ENCODE peak calls at places on chromosomes 6 and 20, in nine cellular contexts. F, B, Z, Q, Y, I, V, E and N are unnamed samples.
A peak's percentile ranks its signal among the peaks of the same experiment; 100 is the strongest.

GRCh38 chr6:22877946-22878705 is 308.8 kb downstream of the HDGFL1 start:
- DNase-seq in F (no peak), B (no peak), Z (no peak), Q (peak; percentile 88), Y (no peak), I (no peak), V (no peak), E (no peak), N (no peak)

GRCh38 chr6:10465633-10466499 is 51.0 kb upstream of the TFAP2A start:
- DNase-seq in F (no peak), B (peak; percentile 65), Z (peak; percentile 43), Q (peak; percentile 93), Y (no peak), I (no peak), V (peak; percentile 54), E (peak; percentile 71), N (no peak)

GRCh38 chr6:20991910-20992309 is 457.7 kb downstream of the CDKAL1 start:
- DNase-seq in F (no peak), B (no peak), Z (no peak), Q (no peak), Y (no peak), I (no peak), V (no peak), E (no peak), N (no peak)

GRCh38 chr20:617934-618690 is 8.0 kb upstream of the TCF15 start:
- DNase-seq in F (no peak), B (no peak), Z (no peak), Q (no peak), Y (no peak), I (no peak), V (no peak), E (no peak), N (no peak)

GRCh38 chr6:69894578-69895347 is 28.4 kb downstream of the COL19A1 start:
- DNase-seq in F (no peak), B (no peak), Z (no peak), Q (no peak), Y (no peak), I (no peak), V (no peak), E (no peak), N (no peak)

GRCh38 chr6:24883618-24884017 is 52.1 kb downstream of the RIPOR2 start:
- DNase-seq in F (no peak), B (no peak), Z (no peak), Q (no peak), Y (no peak), I (no peak), V (no peak), E (no peak), N (no peak)

GRCh38 chr20:34268851-34269668 is 27.8 kb downstream of the ASIP start:
- DNase-seq in F (peak; percentile 48), B (no peak), Z (peak; percentile 31), Q (peak; percentile 70), Y (no peak), I (peak; percentile 80), V (no peak), E (no peak), N (no peak)

GRCh38 chr6:34990971-34991560 is 102.0 kb downstream of the ANKS1A start:
- DNase-seq in F (no peak), B (no peak), Z (no peak), Q (no peak), Y (no peak), I (no peak), V (no peak), E (no peak), N (no peak)

GRCh38 chr6:157791461-157791860 is 31.6 kb upstream of the SNX9 start:
- DNase-seq in F (no peak), B (no peak), Z (peak; percentile 49), Q (no peak), Y (no peak), I (no peak), V (no peak), E (no peak), N (no peak)

GRCh38 chr6:169048806-169049205 is 204.8 kb downstream of the THBS2 start:
- DNase-seq in F (no peak), B (no peak), Z (no peak), Q (no peak), Y (peak; percentile 87), I (no peak), V (no peak), E (no peak), N (no peak)

GRCh38 chr6:89073014-89073620 is 7.4 kb upstream of the PNRC1 start:
- DNase-seq in F (no peak), B (no peak), Z (no peak), Q (no peak), Y (no peak), I (no peak), V (no peak), E (peak; percentile 51), N (no peak)

GRCh38 chr6:87588756-87589407 is 905 bp downstream of the RARS2 start:
- DNase-seq in F (no peak), B (no peak), Z (no peak), Q (no peak), Y (no peak), I (no peak), V (no peak), E (no peak), N (no peak)

GRCh38 chr6:161215876-161216615 is 57.8 kb downstream of the AGPAT4 start:
- DNase-seq in F (no peak), B (no peak), Z (no peak), Q (no peak), Y (no peak), I (no peak), V (no peak), E (no peak), N (no peak)

GRCh38 chr20:32052090-32052791 is at the start of gene HCK:
- DNase-seq in F (peak; percentile 48), B (no peak), Z (peak; percentile 29), Q (peak; percentile 79), Y (no peak), I (no peak), V (peak; percentile 57), E (no peak), N (no peak)

GRCh38 chr6:24824142-24824755 is 25.5 kb upstream of the ARMH2 start:
- DNase-seq in F (no peak), B (no peak), Z (no peak), Q (no peak), Y (no peak), I (no peak), V (no peak), E (no peak), N (no peak)

GRCh38 chr6:130460934-130461333 is 95.1 kb downstream of the TMEM200A start:
- DNase-seq in F (no peak), B (no peak), Z (no peak), Q (no peak), Y (no peak), I (no peak), V (no peak), E (no peak), N (no peak)

GRCh38 chr6:163579111-163579879 is 164.8 kb downstream of the QKI start:
- DNase-seq in F (no peak), B (no peak), Z (no peak), Q (peak; percentile 51), Y (no peak), I (no peak), V (no peak), E (peak; percentile 70), N (no peak)

GRCh38 chr6:41462980-41463930 is 82.9 kb upstream of the FOXP4 start:
- DNase-seq in F (no peak), B (peak; percentile 27), Z (peak; percentile 85), Q (peak; percentile 59), Y (no peak), I (no peak), V (peak; percentile 83), E (peak; percentile 89), N (peak; percentile 83)
- TF ChIP-seq POLR2AphosphoS5 in F (no peak), B (no peak), Z (no peak), Q (no peak), Y (no peak), I (no peak), V (no peak), E (no peak), N (no peak)

GRCh38 chr6:2554651-2555050 is 196.1 kb downstream of the MYLK4 start:
- DNase-seq in F (no peak), B (no peak), Z (no peak), Q (no peak), Y (no peak), I (no peak), V (no peak), E (no peak), N (no peak)

GRCh38 chr6:2558861-2559811 is 191.6 kb downstream of the MYLK4 start:
- DNase-seq in F (no peak), B (no peak), Z (no peak), Q (no peak), Y (peak; percentile 89), I (no peak), V (no peak), E (no peak), N (no peak)

GRCh38 chr6:2556761-2557160 is 194.0 kb downstream of the MYLK4 start:
- DNase-seq in F (no peak), B (no peak), Z (no peak), Q (no peak), Y (peak; percentile 47), I (no peak), V (no peak), E (no peak), N (no peak)

GRCh38 chr6:2558098-2558770 is 192.5 kb downstream of the MYLK4 start:
- DNase-seq in F (no peak), B (no peak), Z (no peak), Q (no peak), Y (peak; percentile 84), I (no peak), V (no peak), E (no peak), N (no peak)

DNA sequence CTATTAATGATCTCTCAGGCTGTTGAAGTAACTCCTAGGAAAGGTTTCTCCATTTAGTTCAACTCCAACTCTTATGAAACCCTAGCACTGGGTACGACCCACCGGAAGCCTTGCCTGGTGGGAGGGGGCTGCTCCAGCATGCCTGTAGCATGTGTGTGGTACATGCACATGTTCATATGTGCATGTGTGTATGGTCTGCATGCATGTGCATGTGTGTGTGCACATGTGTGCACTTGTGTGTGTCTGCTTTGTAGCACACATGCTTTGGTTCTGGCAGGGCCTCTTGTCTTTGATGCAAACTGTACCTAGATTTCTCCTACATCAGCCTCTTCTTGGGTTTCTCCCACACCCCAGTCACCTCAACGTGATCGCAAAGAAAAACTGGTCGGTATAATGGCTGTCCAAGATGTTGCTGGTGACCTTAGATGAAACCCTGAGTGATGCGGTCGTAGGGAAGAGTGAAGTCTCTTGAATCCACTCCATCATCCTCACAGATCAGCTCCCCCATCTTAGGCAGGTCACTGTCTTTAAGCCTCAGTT is 193.5 kb downstream of the MYLK4 start:
- DNase-seq in F (no peak), B (no peak), Z (no peak), Q (no peak), Y (peak; percentile 91), I (no peak), V (no peak), E (no peak), N (no peak)
- TF ChIP-seq POLR2AphosphoS5 in F (no peak), B (no peak), Z (no peak), Q (no peak), Y (no peak), I (no peak), V (no peak), E (no peak), N (no peak)

GRCh38 chr6:32198866-32199265 is 6.4 kb upstream of the GPSM3 start:
- DNase-seq in F (no peak), B (no peak), Z (no peak), Q (no peak), Y (no peak), I (no peak), V (no peak), E (no peak), N (no peak)
- TF ChIP-seq POLR2AphosphoS5 in F (no peak), B (no peak), Z (no peak), Q (no peak), Y (no peak), I (no peak), V (no peak), E (no peak), N (no peak)

GRCh38 chr20:5078399-5078958 is 41.3 kb downstream of the PCNA start:
- DNase-seq in F (peak; percentile 54), B (no peak), Z (peak; percentile 75), Q (no peak), Y (no peak), I (no peak), V (no peak), E (peak; percentile 42), N (peak; percentile 83)
- TF ChIP-seq POLR2AphosphoS5 in F (peak; percentile 54), B (no peak), Z (peak; percentile 72), Q (no peak), Y (peak; percentile 54), I (peak; percentile 19), V (no peak), E (no peak), N (peak; percentile 63)